ENCODE peak calls at places on chromosomes 6 and 20, in six cellular contexts. H is mesendoderm, Q is activated T-cell treated with anti-CD3 and anti-CD28 coated beads for 1 hour, L is NCI-H748 treated with DMSO at 0.1 percent for 48 hours, W is HTR-8/SVneo, S is right atrium auricular region. K is an unnamed sample.

GRCh38 chr6:56514395-56514794 is 128.3 kb downstream of the DST start:
- DNase-seq in H (no peak), Q (no peak), L (no peak), W (no peak), S (no peak), K (no peak)

GRCh38 chr20:17767624-17768023 is 67.9 kb downstream of the BANF2 start:
- DNase-seq in H (no peak), Q (no peak), L (no peak), W (no peak), S (no peak), K (no peak)

GRCh38 chr20:13684566-13685222 is 46.0 kb upstream of the TASP1 start:
- DNase-seq in H (no peak), Q (no peak), L (no peak), W (no peak), S (no peak), K (peak; percentile 3)

GRCh38 chr6:125421853-125422252 is 120.1 kb upstream of the HDDC2 start:
- DNase-seq in H (peak; percentile 99), Q (no peak), L (no peak), W (peak; percentile 4), S (peak; percentile 71), K (no peak)

GRCh38 chr20:48919882-48920526 is 1.5 kb upstream of the ARFGEF2 start:
- DNase-seq in H (peak; percentile 54), Q (no peak), L (no peak), W (no peak), S (no peak), K (peak; percentile 31)

GRCh38 chr6:127951172-127951995 is 50.5 kb upstream of the THEMIS start:
- DNase-seq in H (no peak), Q (no peak), L (no peak), W (no peak), S (no peak), K (no peak)

GRCh38 chr6:156731436-156731835 is 45.7 kb upstream of the ARID1B start:
- DNase-seq in H (no peak), Q (no peak), L (peak; percentile 92), W (no peak), S (no peak), K (no peak)

GRCh38 chr20:20439602-20440001 is 71.7 kb downstream of the INSM1 start:
- DNase-seq in H (no peak), Q (no peak), L (no peak), W (no peak), S (no peak), K (no peak)